ENCODE peak calls at places on chromosomes 16 and 17, in four cellular contexts. T, L, Q and B are unnamed samples. For H3K4me1, the result is how much of the 10 kb centered on the place peaks cover.

GRCh38 chr17:27466376-27466747 is 10.1 kb downstream of the KSR1 start:
- DNase-seq in Q (no peak), L (no peak), T (no peak), B (no peak)

GRCh38 chr16:86477642-86478041 is 32.7 kb upstream of the FOXF1 start:
- DNase-seq in T (no peak), Q (no peak), L (no peak), B (no peak)

GRCh38 chr17:49201481-49201927 is 8.9 kb downstream of the GNGT2 start:
- DNase-seq in Q (no peak), T (no peak), L (no peak), B (no peak)

GRCh38 chr17:80856863-80857488 is 134.7 kb upstream of the CHMP6 start:
- DNase-seq in T (no peak), Q (no peak), L (no peak), B (no peak)

GRCh38 chr16:1989826-1990335 is at the start of gene SYNGR3:
- DNase-seq in T (no peak), Q (no peak), L (no peak), B (no peak)

GRCh38 chr16:82641336-82641984 is 14.7 kb downstream of the CDH13 start:
- DNase-seq in Q (no peak), T (no peak), L (no peak), B (no peak)

GRCh38 chr17:29007456-29008455 is 1.9 kb upstream of the SEZ6 start:
- DNase-seq in L (no peak), T (no peak), Q (no peak), B (no peak)

GRCh38 chr16:67198238-67198734 is 645 bp upstream of the ELMO3 start:
- DNase-seq in T (no peak), Q (peak), L (no peak), B (peak)

GRCh38 chr17:1724351-1724868 is at the start of gene WDR81:
- DNase-seq in Q (peak), T (peak), L (peak), B (peak)

GRCh38 chr17:68301438-68301959 is 10.2 kb downstream of the ARSG start:
- DNase-seq in T (peak), L (no peak), Q (no peak), B (no peak)

GRCh38 chr17:69046130-69046807 is 14.5 kb downstream of the ABCA9 start:
- DNase-seq in Q (no peak), T (no peak), L (no peak), B (no peak)

GRCh38 chr16:54526087-54526486 is 239.5 kb upstream of the IRX3 start:
- DNase-seq in T (no peak), L (no peak), Q (no peak), B (no peak)

GRCh38 chr16:54521327-54521726 is 234.7 kb upstream of the IRX3 start:
- DNase-seq in Q (no peak), T (no peak), L (no peak), B (no peak)

GRCh38 chr16:54522596-54522995 is 236.0 kb upstream of the IRX3 start:
- DNase-seq in T (no peak), Q (no peak), L (no peak), B (no peak)

GRCh38 chr16:54525104-54525503 is 238.5 kb upstream of the IRX3 start:
- DNase-seq in L (no peak), T (no peak), Q (no peak), B (no peak)

DNA sequence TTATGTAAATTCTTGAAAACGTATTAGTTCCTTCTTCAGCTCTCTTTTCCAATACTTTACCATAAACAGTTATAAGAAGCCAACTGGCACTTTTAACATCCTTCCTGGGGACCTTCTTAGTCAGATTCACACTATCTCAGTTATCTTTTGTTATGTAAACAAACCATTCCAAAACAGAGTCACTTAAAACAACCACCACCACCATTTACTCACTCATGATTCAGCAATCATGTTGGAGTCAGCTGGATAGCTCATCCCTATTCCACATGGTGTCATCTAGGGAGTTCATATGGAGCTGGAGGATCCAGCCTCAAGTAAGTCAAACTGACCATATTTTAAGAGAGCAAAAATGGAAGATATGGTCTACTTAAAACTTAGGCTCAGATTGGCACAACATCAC is 240.3 kb upstream of the IRX3 start:
- DNase-seq in Q (no peak), L (no peak), T (no peak), B (no peak)
- H3K4me1 ChIP-seq in Q (under half), L (under half), T (under half), B (under half)

GRCh38 chr17:4708436-4708835 is 2.0 kb upstream of the ARRB2 start:
- DNase-seq in T (no peak), L (peak), Q (no peak), B (no peak)

GRCh38 chr17:4711671-4712111 is 1.3 kb downstream of the ARRB2 start:
- DNase-seq in T (no peak), L (no peak), Q (no peak), B (peak)

GRCh38 chr17:4710693-4711634 is 532 bp downstream of the ARRB2 start:
- DNase-seq in T (no peak), L (no peak), Q (peak), B (peak)

GRCh38 chr17:4712526-4712925 is 2.1 kb downstream of the ARRB2 start:
- DNase-seq in Q (no peak), L (no peak), T (no peak), B (no peak)

GRCh38 chr17:4709794-4710692 is at the start of gene ARRB2:
- DNase-seq in Q (peak), T (peak), L (peak), B (peak)
- TF ChIP-seq POLR2AphosphoS5 in Q (peak), T (peak), L (no peak), B (peak)

DNA sequence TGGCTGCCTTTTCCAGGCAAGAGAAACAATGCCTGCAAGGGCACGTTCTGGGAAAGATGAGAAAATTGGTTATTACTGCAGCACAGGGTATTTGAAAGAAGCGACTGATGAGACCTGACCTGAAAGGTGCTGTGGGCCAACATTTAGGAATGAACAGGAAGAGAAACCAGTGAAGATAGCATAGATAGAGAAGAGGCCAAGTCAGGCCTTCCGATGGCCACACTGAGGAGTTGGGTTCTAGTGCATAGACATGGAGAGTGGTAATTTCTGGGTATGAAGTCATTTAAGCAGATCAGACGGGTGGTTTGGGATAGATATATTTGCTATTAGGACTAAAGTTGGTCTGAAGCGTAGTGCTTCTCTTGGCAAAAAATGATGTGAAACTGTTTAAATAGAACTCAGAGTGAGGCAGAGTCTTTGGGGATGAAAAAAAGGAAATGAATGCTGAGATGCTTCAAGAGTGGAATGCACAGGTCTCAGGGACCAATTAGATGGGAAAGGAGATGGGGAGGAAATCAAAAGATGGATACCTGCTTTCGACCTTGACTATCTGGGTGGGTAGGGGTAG is 11.3 kb upstream of the CCL2 start:
- DNase-seq in T (no peak), Q (no peak), L (no peak), B (no peak)
- H3K4me1 ChIP-seq in T (under half), Q (under half), L (under half), B (under half)

GRCh38 chr16:21075252-21075651 is 75.4 kb downstream of the DNAH3 start:
- DNase-seq in L (no peak), Q (no peak), T (no peak), B (no peak)
- TF ChIP-seq POLR2AphosphoS5 in L (no peak), Q (no peak), T (no peak), B (no peak)